ENCODE peak calls at places on chromosome 1, in ten cellular contexts. A is nucleus accumbens; Y is left cardiac atrium; G is HEK293T; Q is activated effector memory CD4-positive, alpha-beta T cell treated with Interleukin-2 at 50 U/mL for 16 hours; J is activated CD4-positive, alpha-beta T cell treated with anti-CD3 and anti-CD28 coated beads, Interleukin-2, amount 10 ng/mL, durations not matched to agents 7 days and 5 days; E is AML-193; H is activated naive CD8-positive, alpha-beta T cell treated with anti-CD3 and anti-CD28 coated beads for 36 hours; M is tibial artery; F is T1000. C is an unnamed sample.

GRCh38 chr1:95627244-95627643 is 393.2 kb downstream of the RWDD3 start:
- DNase-seq in Q (no peak), M (no peak), A (no peak), F (no peak), G (no peak), H (no peak), Y (no peak), E (no peak), J (no peak), C (peak)

GRCh38 chr1:228293393-228293792 is 85.5 kb downstream of the OBSCN start:
- DNase-seq in E (no peak), Q (no peak), M (no peak), A (no peak), G (no peak), F (no peak), H (no peak), Y (peak), J (no peak), C (no peak)

GRCh38 chr1:201461783-201462441 is 7.1 kb downstream of the PHLDA3 start:
- DNase-seq in G (peak), F (peak), A (peak), E (no peak), Q (no peak), J (no peak), H (no peak), Y (peak), M (peak), C (peak)

GRCh38 chr1:184825571-184825970 is 70.9 kb upstream of the EDEM3 start:
- DNase-seq in Q (no peak), A (no peak), J (no peak), Y (no peak), F (no peak), E (peak), H (no peak), G (no peak), M (no peak), C (no peak)

GRCh38 chr1:48823161-48823560 is 46.5 kb upstream of the BEND5 start:
- DNase-seq in Y (peak), Q (no peak), F (no peak), J (no peak), E (no peak), A (no peak), G (no peak), M (no peak), H (no peak), C (no peak)

GRCh38 chr1:87334351-87335174 is 5.9 kb downstream of the LMO4 start:
- DNase-seq in F (no peak), H (peak), A (peak), M (no peak), Y (peak), J (no peak), G (peak), E (no peak), Q (no peak), C (peak)

GRCh38 chr1:51336004-51336403 is 5.6 kb upstream of the TTC39A start:
- DNase-seq in F (no peak), M (no peak), E (no peak), A (no peak), Y (no peak), G (peak), Q (no peak), J (no peak), H (no peak), C (no peak)

GRCh38 chr1:1529321-1529720 is 11.1 kb downstream of the TMEM240 start:
- DNase-seq in M (no peak), Q (no peak), G (peak), H (no peak), J (no peak), Y (no peak), E (no peak), A (no peak), F (no peak), C (no peak)

GRCh38 chr1:41880261-41880660 is 38.5 kb downstream of the HIVEP3 start:
- DNase-seq in M (no peak), Y (no peak), J (no peak), E (no peak), A (no peak), H (no peak), Q (no peak), F (no peak), G (no peak), C (no peak)

GRCh38 chr1:185375583-185375982 is 58.5 kb upstream of the IVNS1ABP start:
- DNase-seq in E (peak), Y (peak), H (no peak), M (peak), G (no peak), F (no peak), J (no peak), Q (no peak), A (no peak), C (no peak)

GRCh38 chr1:149906561-149906960 is 7.2 kb downstream of the BOLA1 start:
- DNase-seq in F (no peak), E (no peak), Y (no peak), H (no peak), M (no peak), G (peak), J (no peak), Q (no peak), A (no peak), C (no peak)

C was measured in SJSA1.